ENCODE peak calls at places on chromosomes 5 and 9, in six cellular contexts. Z is fibroblast of lung, H is transverse colon, U is IMR-90, Q is foreskin fibroblast, A is lung. B is an unnamed sample.

GRCh38 chr9:13082796-13083195 is 196.7 kb downstream of the MPDZ start:
- DNase-seq in Z (peak), H (no peak), U (no peak), Q (no peak), A (no peak), B (no peak)

GRCh38 chr9:117437283-117437682 is 22.4 kb upstream of the ASTN2 start:
- DNase-seq in Z (no peak), H (no peak), U (no peak), Q (no peak), A (no peak), B (no peak)

GRCh38 chr9:21413089-21414023 is 4.4 kb downstream of the IFNA8 start:
- DNase-seq in Z (no peak), H (no peak), U (no peak), Q (no peak), A (no peak), B (no peak)

GRCh38 chr5:109921735-109922395 is 232.1 kb downstream of the MAN2A1 start:
- DNase-seq in Z (peak), H (no peak), U (no peak), Q (no peak), A (peak), B (no peak)

GRCh38 chr9:79768199-79768598 is 196.4 kb downstream of the TLE4 start:
- DNase-seq in Z (no peak), H (no peak), U (peak), Q (no peak), A (no peak), B (no peak)

GRCh38 chr5:14202462-14202861 is 59.3 kb downstream of the TRIO start:
- DNase-seq in Z (peak), H (peak), U (no peak), Q (no peak), A (no peak), B (peak)

GRCh38 chr9:86075132-86075807 is 24.1 kb downstream of the GOLM1 start:
- DNase-seq in Z (peak), H (no peak), U (peak), Q (no peak), A (no peak), B (peak)

GRCh38 chr5:73452215-73452614 is 3.6 kb upstream of the FOXD1 start:
- DNase-seq in Z (no peak), H (no peak), U (no peak), Q (no peak), A (no peak), B (no peak)

GRCh38 chr9:99183616-99184015 is 38.1 kb downstream of the ALG2 start:
- DNase-seq in Z (no peak), H (no peak), U (no peak), Q (no peak), A (no peak), B (no peak)

GRCh38 chr5:138975098-138975847 is 100.1 kb upstream of the LRRTM2 start:
- DNase-seq in Z (peak), H (peak), U (peak), Q (peak), A (peak), B (peak)

GRCh38 chr9:19026375-19026774 is 6.6 kb downstream of the SAXO1 start:
- DNase-seq in Z (no peak), H (no peak), U (no peak), Q (no peak), A (no peak), B (no peak)

GRCh38 chr5:179314606-179315355 is 30.5 kb downstream of the ADAMTS2 start:
- DNase-seq in Z (no peak), H (no peak), U (no peak), Q (no peak), A (no peak), B (no peak)

GRCh38 chr9:113216406-113216805 is 4.7 kb downstream of the FKBP15 start:
- DNase-seq in Z (no peak), H (no peak), U (no peak), Q (no peak), A (no peak), B (no peak)

GRCh38 chr5:122009436-122009835 is 47.7 kb downstream of the SRFBP1 start:
- DNase-seq in Z (no peak), H (no peak), U (no peak), Q (no peak), A (no peak), B (no peak)

GRCh38 chr5:308672-309271 is 12.7 kb upstream of the AHRR start:
- DNase-seq in Z (peak), H (no peak), U (peak), Q (no peak), A (no peak), B (peak)

GRCh38 chr9:71734953-71735352 is 33.4 kb downstream of the CEMIP2 start:
- DNase-seq in Z (peak), H (no peak), U (no peak), Q (no peak), A (no peak), B (no peak)

GRCh38 chr9:133359420-133360175 is 3.2 kb downstream of the SURF2 start:
- DNase-seq in Z (no peak), H (no peak), U (no peak), Q (no peak), A (no peak), B (no peak)

GRCh38 chr5:8340739-8341344 is 471.9 kb downstream of the MTRR start:
- DNase-seq in Z (peak), H (no peak), U (peak), Q (peak), A (no peak), B (peak)

GRCh38 chr5:93273176-93273575 is 307.8 kb downstream of the NR2F1-AS1 start:
- DNase-seq in Z (peak), H (no peak), U (peak), Q (peak), A (no peak), B (peak)

GRCh38 chr9:33132249-33132772 is 34.8 kb downstream of the B4GALT1 start:
- DNase-seq in Z (peak), H (no peak), U (peak), Q (peak), A (no peak), B (no peak)

GRCh38 chr5:136047858-136048257 is 19.1 kb downstream of the TGFBI start:
- DNase-seq in Z (peak), H (peak), U (no peak), Q (no peak), A (no peak), B (no peak)
- TF ChIP-seq CTCF in Z (no peak), H (no peak), U (no peak), Q (no peak), A (no peak), B (no peak)

GRCh38 chr5:31638286-31638685 is 645 bp upstream of the PDZD2 start:
- DNase-seq in Z (no peak), H (no peak), U (no peak), Q (no peak), A (no peak), B (no peak)
- H3K4me3 ChIP-seq in Z (peak), H (peak), U (no peak), Q (peak), A (no peak), B (peak)

GRCh38 chr5:178068293-178068692 is 45.0 kb upstream of the N4BP3 start:
- DNase-seq in Z (no peak), H (no peak), U (no peak), Q (no peak), A (no peak), B (no peak)

GRCh38 chr5:178067705-178068104 is 45.6 kb upstream of the N4BP3 start:
- DNase-seq in Z (no peak), H (no peak), U (no peak), Q (no peak), A (no peak), B (no peak)

GRCh38 chr5:178072749-178073148 is 40.6 kb upstream of the N4BP3 start:
- DNase-seq in Z (no peak), H (no peak), U (no peak), Q (no peak), A (no peak), B (no peak)

GRCh38 chr5:178071108-178071507 is 42.2 kb upstream of the N4BP3 start:
- DNase-seq in Z (no peak), H (no peak), U (no peak), Q (no peak), A (no peak), B (no peak)

DNA sequence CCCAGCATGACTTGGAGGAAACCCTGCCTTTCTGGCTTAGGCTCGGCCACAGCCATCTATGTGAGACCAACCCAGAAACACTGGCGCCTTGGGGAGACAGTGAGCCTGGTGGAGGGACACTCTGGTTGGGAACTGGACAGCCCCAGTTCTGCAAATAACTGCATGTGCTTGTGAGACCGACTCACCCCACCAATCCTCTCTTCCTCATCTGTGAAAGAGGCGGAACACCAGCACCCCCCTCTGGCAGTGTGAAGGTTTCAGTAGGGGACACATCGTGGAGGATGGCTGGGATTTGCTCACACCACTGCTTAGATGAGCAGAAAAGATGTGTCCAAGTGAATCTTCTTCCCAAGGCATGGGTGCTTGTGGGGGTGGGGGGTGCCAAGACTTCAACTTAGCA is 43.4 kb upstream of the N4BP3 start:
- DNase-seq in Z (no peak), H (peak), U (peak), Q (no peak), A (no peak), B (no peak)
- TF ChIP-seq CTCF in Z (peak), H (no peak), U (peak), Q (peak), A (no peak), B (peak)

DNA sequence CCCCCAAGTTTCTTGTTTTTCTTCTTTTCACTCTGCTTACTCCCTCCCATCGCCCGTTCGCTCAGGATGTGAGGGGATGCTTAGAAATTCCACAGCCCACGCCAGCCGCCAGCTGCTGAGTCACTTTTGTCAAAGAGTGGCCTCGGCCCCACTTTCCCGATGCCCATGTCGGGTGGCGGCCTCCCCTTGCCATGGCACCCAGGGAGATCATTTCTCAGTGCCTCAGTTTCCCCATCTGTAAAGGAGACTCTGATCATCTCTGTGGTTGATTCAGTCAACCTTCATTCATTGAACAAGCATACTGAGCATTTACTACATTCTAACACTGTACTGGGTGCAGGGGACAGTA is 362 bp upstream of the PDGFRB start:
- DNase-seq in Z (no peak), H (no peak), U (no peak), Q (no peak), A (no peak), B (no peak)
- H3K4me3 ChIP-seq in Z (peak), H (peak), U (peak), Q (peak), A (no peak), B (peak)

DNA sequence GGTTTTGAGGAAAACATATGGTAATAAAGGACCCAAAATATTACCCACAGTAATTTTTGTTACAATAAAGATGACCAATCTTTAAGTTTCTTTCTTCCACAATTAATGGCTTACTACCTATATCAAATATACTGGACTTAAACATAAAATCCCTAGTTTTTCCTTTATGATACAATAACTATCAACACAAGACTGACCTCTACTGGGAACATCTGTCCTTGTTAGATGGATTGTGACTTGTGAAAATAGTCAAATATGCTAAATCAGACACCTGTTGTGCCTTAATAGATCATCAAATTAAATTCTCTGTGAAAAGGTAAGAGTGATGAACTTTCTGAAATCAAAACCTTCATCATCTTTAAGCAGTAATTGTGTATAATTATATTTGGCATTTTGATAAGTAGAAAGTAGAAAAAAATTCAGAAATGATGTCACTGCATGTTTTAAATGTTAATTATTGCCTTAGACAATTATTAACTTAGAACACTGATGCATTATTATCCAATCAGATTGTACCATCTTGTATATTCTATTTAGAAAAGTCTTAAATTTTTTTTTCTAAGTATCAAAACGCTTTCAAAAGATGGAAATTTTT is 113.6 kb downstream of the DEPDC1B start:
- DNase-seq in Z (peak), H (no peak), U (peak), Q (peak), A (no peak), B (peak)
- TF ChIP-seq CTCF in Z (peak), H (peak), U (peak), Q (peak), A (no peak), B (peak)

B was measured in astrocyte of the cerebellum.